ENCODE peak calls at places on chromosomes 7 and 10, in eight cellular contexts. H is stimulated activated CD8-positive, alpha-beta memory T cell treated with anti-CD3 and anti-CD28 coated beads, Interleukin-12 subunit alpha, Interleukin-12 subunit beta, amount 100 ng/mL, for 4 hours; Y is brain microvascular endothelial cell; D is activated CD8-positive, alpha-beta memory T cell treated with anti-CD3 and anti-CD28 coated beads for 48 hours; A is HCT116; G is AG04450; T is choroid plexus epithelial cell; W is NCI-H510A treated with DMSO at 0.1 percent for 48 hours. X is an unnamed sample.

GRCh38 chr7:93948873-93949272 is 27.3 kb downstream of the GNG11 start:
- DNase-seq in H (no peak), Y (no peak), D (no peak), A (no peak), G (no peak), T (no peak), W (no peak), X (no peak)

GRCh38 chr7:133511242-133511641 is 258.4 kb downstream of the EXOC4 start:
- DNase-seq in H (no peak), Y (no peak), D (no peak), A (no peak), G (no peak), T (no peak), W (no peak), X (no peak)

GRCh38 chr7:84783161-84783803 is 403.6 kb downstream of the SEMA3D start:
- DNase-seq in H (no peak), Y (no peak), D (no peak), A (no peak), G (no peak), T (peak; percentile 60), W (no peak), X (no peak)

GRCh38 chr7:136657332-136657942 is 211.0 kb upstream of the CHRM2 start:
- DNase-seq in H (no peak), Y (no peak), D (no peak), A (no peak), G (no peak), T (no peak), W (no peak), X (no peak)

GRCh38 chr10:47326927-47327330 is 4.7 kb downstream of the GDF2 start:
- DNase-seq in H (no peak), Y (no peak), D (no peak), A (no peak), G (no peak), T (no peak), W (no peak), X (no peak)

GRCh38 chr7:16223963-16224707 is 197.2 kb downstream of the CRPPA start:
- DNase-seq in H (peak; percentile 15), Y (no peak), D (no peak), A (no peak), G (no peak), T (no peak), W (no peak), X (no peak)

GRCh38 chr7:128841961-128842673 is 11.9 kb downstream of the FLNC start:
- DNase-seq in H (peak; percentile 25), Y (peak; percentile 36), D (peak; percentile 53), A (no peak), G (no peak), T (peak; percentile 35), W (no peak), X (no peak)

GRCh38 chr10:121182219-121182618 is 331.1 kb downstream of the WDR11 start:
- DNase-seq in H (no peak), Y (no peak), D (no peak), A (no peak), G (no peak), T (no peak), W (no peak), X (no peak)

GRCh38 chr7:106618480-106618879 is 42.5 kb downstream of the CCDC71L start:
- DNase-seq in H (no peak), Y (peak; percentile 46), D (no peak), A (no peak), G (no peak), T (peak; percentile 90), W (no peak), X (no peak)

GRCh38 chr10:12387561-12388210 is 38.3 kb downstream of the CAMK1D start:
- DNase-seq in H (no peak), Y (no peak), D (no peak), A (no peak), G (no peak), T (no peak), W (no peak), X (no peak)

GRCh38 chr7:151060416-151061234 is 1.2 kb downstream of the SLC4A2 start:
- DNase-seq in H (no peak), Y (no peak), D (no peak), A (no peak), G (no peak), T (peak; percentile 44), W (no peak), X (peak; percentile 38)

GRCh38 chr7:137146996-137147720 is 196.4 kb downstream of the PTN start:
- DNase-seq in H (no peak), Y (no peak), D (no peak), A (no peak), G (no peak), T (peak; percentile 5), W (no peak), X (no peak)

GRCh38 chr10:117543999-117544728 is 1.6 kb downstream of the EMX2 start:
- DNase-seq in H (no peak), Y (no peak), D (no peak), A (no peak), G (no peak), T (no peak), W (no peak), X (no peak)

GRCh38 chr7:5574770-5575269 is 151.2 kb upstream of the TNRC18 start:
- DNase-seq in H (no peak), Y (no peak), D (no peak), A (no peak), G (no peak), T (no peak), W (no peak), X (no peak)

GRCh38 chr7:155198901-155199845 is 98.5 kb upstream of the INSIG1 start:
- DNase-seq in H (no peak), Y (peak; percentile 86), D (no peak), A (no peak), G (peak; percentile 30), T (peak; percentile 42), W (no peak), X (no peak)

GRCh38 chr7:70775570-70776156 is 356.3 kb upstream of the GALNT17 start:
- DNase-seq in H (no peak), Y (no peak), D (no peak), A (no peak), G (no peak), T (peak; percentile 12), W (peak; percentile 10), X (no peak)

GRCh38 chr7:78402096-78402495 is 603.5 kb downstream of the PHTF2 start:
- DNase-seq in H (no peak), Y (no peak), D (no peak), A (no peak), G (no peak), T (no peak), W (no peak), X (no peak)

GRCh38 chr10:22335204-22335956 is 9.9 kb upstream of the SPAG6 start:
- DNase-seq in H (peak; percentile 46), Y (no peak), D (peak; percentile 52), A (no peak), G (no peak), T (peak; percentile 42), W (no peak), X (no peak)

GRCh38 chr7:54780490-54780889 is 21.5 kb upstream of the SEC61G start:
- DNase-seq in H (no peak), Y (no peak), D (no peak), A (no peak), G (no peak), T (no peak), W (no peak), X (no peak)

GRCh38 chr7:36597099-36597773 is 127.1 kb downstream of the AOAH start:
- DNase-seq in H (no peak), Y (no peak), D (no peak), A (no peak), G (no peak), T (peak; percentile 5), W (no peak), X (no peak)

GRCh38 chr10:43863859-43864591 is 215.3 kb upstream of the ZNF32 start:
- DNase-seq in H (no peak), Y (peak; percentile 59), D (no peak), A (no peak), G (peak; percentile 26), T (peak; percentile 79), W (no peak), X (no peak)

GRCh38 chr7:16817536-16817935 is 12.7 kb upstream of the AGR2 start:
- DNase-seq in H (no peak), Y (peak; percentile 50), D (no peak), A (no peak), G (no peak), T (peak; percentile 79), W (peak; percentile 4), X (no peak)

GRCh38 chr10:102646610-102647432 is 2.5 kb downstream of the TRIM8 start:
- DNase-seq in H (no peak), Y (no peak), D (no peak), A (peak; percentile 32), G (no peak), T (peak; percentile 62), W (peak; percentile 55), X (peak; percentile 73)

GRCh38 chr10:124994573-124995473 is 52.9 kb downstream of the ZRANB1 start:
- DNase-seq in H (no peak), Y (no peak), D (no peak), A (no peak), G (no peak), T (no peak), W (no peak), X (no peak)

GRCh38 chr7:12879139-12879538 is 191.7 kb downstream of the ARL4A start:
- DNase-seq in H (no peak), Y (no peak), D (no peak), A (no peak), G (no peak), T (no peak), W (no peak), X (no peak)

GRCh38 chr10:71075066-71075758 is 137.2 kb upstream of the UNC5B start:
- DNase-seq in H (no peak), Y (no peak), D (no peak), A (no peak), G (no peak), T (no peak), W (no peak), X (no peak)

GRCh38 chr10:14588084-14588937 is 186.4 kb downstream of the FAM107B start:
- DNase-seq in H (no peak), Y (peak; percentile 96), D (no peak), A (no peak), G (peak; percentile 97), T (peak; percentile 92), W (no peak), X (peak; percentile 8)

GRCh38 chr7:118590107-118590506 is 365.6 kb downstream of the ANKRD7 start:
- DNase-seq in H (no peak), Y (peak; percentile 7), D (no peak), A (peak; percentile 3), G (no peak), T (peak; percentile 4), W (no peak), X (no peak)

GRCh38 chr7:30285067-30285530 is 702 bp downstream of the ZNRF2 start:
- DNase-seq in H (peak; percentile 30), Y (no peak), D (no peak), A (no peak), G (no peak), T (peak; percentile 30), W (no peak), X (no peak)

GRCh38 chr10:3131098-3131497 is 41.5 kb downstream of the PITRM1 start:
- DNase-seq in H (no peak), Y (no peak), D (no peak), A (no peak), G (no peak), T (peak; percentile 52), W (peak; percentile 8), X (no peak)

X was measured in SW 1271.